ENCODE peak calls at places on chromosomes 12 and 14, in nine cellular contexts. One of them, this sample, is unnamed.

GRCh38 chr14:75070383-75070782 is 942 bp downstream of the ZC2HC1C start:
- DNase-seq in prostate gland: no peak
- DNase-seq in HepG2: no peak
- DNase-seq in transverse colon: peak
- DNase-seq in H1: no peak
- DNase-seq in stomach: no peak
- DNase-seq in HCT116: no peak
- DNase-seq in GM12878: no peak
- DNase-seq in sigmoid colon: peak
- DNase-seq in this sample: no peak

GRCh38 chr14:76763362-76764041 is 2.2 kb downstream of the VASH1 start:
- DNase-seq in prostate gland: peak
- DNase-seq in HepG2: no peak
- DNase-seq in transverse colon: no peak
- DNase-seq in H1: no peak
- DNase-seq in stomach: no peak
- DNase-seq in HCT116: no peak
- DNase-seq in GM12878: no peak
- DNase-seq in sigmoid colon: no peak
- DNase-seq in this sample: no peak

GRCh38 chr12:22083167-22083566 is 37.1 kb downstream of the CMAS start:
- DNase-seq in prostate gland: peak
- DNase-seq in HepG2: peak
- DNase-seq in transverse colon: no peak
- DNase-seq in H1: no peak
- DNase-seq in stomach: no peak
- DNase-seq in HCT116: peak
- DNase-seq in GM12878: no peak
- DNase-seq in sigmoid colon: no peak
- DNase-seq in this sample: no peak

GRCh38 chr12:10722502-10722904 is 620 bp downstream of the YBX3 start:
- DNase-seq in prostate gland: no peak
- DNase-seq in HepG2: peak
- DNase-seq in transverse colon: peak
- DNase-seq in H1: no peak
- DNase-seq in stomach: peak
- DNase-seq in HCT116: no peak
- DNase-seq in GM12878: no peak
- DNase-seq in sigmoid colon: peak
- DNase-seq in this sample: peak

GRCh38 chr14:95418858-95419257 is 97.6 kb downstream of the SYNE3 start:
- DNase-seq in prostate gland: no peak
- DNase-seq in HepG2: no peak
- DNase-seq in transverse colon: no peak
- DNase-seq in H1: no peak
- DNase-seq in stomach: no peak
- DNase-seq in HCT116: no peak
- DNase-seq in GM12878: no peak
- DNase-seq in sigmoid colon: no peak
- DNase-seq in this sample: no peak

GRCh38 chr14:101876539-101876938 is 87.8 kb upstream of the DYNC1H1 start:
- DNase-seq in prostate gland: peak
- DNase-seq in HepG2: no peak
- DNase-seq in transverse colon: peak
- DNase-seq in H1: no peak
- DNase-seq in stomach: peak
- DNase-seq in HCT116: no peak
- DNase-seq in GM12878: peak
- DNase-seq in sigmoid colon: peak
- DNase-seq in this sample: peak

GRCh38 chr12:55658635-55659391 is 22.1 kb downstream of the OR10P1 start:
- DNase-seq in prostate gland: no peak
- DNase-seq in HepG2: no peak
- DNase-seq in transverse colon: no peak
- DNase-seq in H1: no peak
- DNase-seq in stomach: no peak
- DNase-seq in HCT116: no peak
- DNase-seq in GM12878: no peak
- DNase-seq in sigmoid colon: no peak
- DNase-seq in this sample: no peak

GRCh38 chr12:75890141-75890540 is 141.4 kb downstream of the PHLDA1 start:
- DNase-seq in prostate gland: no peak
- DNase-seq in HepG2: no peak
- DNase-seq in transverse colon: no peak
- DNase-seq in H1: no peak
- DNase-seq in stomach: no peak
- DNase-seq in HCT116: no peak
- DNase-seq in GM12878: no peak
- DNase-seq in sigmoid colon: no peak
- DNase-seq in this sample: no peak

GRCh38 chr14:89205137-89205740 is 211.8 kb downstream of the FOXN3 start:
- DNase-seq in prostate gland: no peak
- DNase-seq in HepG2: no peak
- DNase-seq in transverse colon: no peak
- DNase-seq in H1: no peak
- DNase-seq in stomach: no peak
- DNase-seq in HCT116: no peak
- DNase-seq in GM12878: no peak
- DNase-seq in sigmoid colon: no peak
- DNase-seq in this sample: no peak

GRCh38 chr14:64998455-64998931 is 11.8 kb downstream of the FNTB start:
- DNase-seq in prostate gland: no peak
- DNase-seq in HepG2: no peak
- DNase-seq in transverse colon: no peak
- DNase-seq in H1: no peak
- DNase-seq in stomach: no peak
- DNase-seq in HCT116: no peak
- DNase-seq in GM12878: no peak
- DNase-seq in sigmoid colon: no peak
- DNase-seq in this sample: no peak

GRCh38 chr12:20268121-20268732 is 100.1 kb upstream of the PDE3A start:
- DNase-seq in prostate gland: no peak
- DNase-seq in HepG2: no peak
- DNase-seq in transverse colon: no peak
- DNase-seq in H1: no peak
- DNase-seq in stomach: no peak
- DNase-seq in HCT116: no peak
- DNase-seq in GM12878: no peak
- DNase-seq in sigmoid colon: no peak
- DNase-seq in this sample: no peak

GRCh38 chr14:76773956-76774355 is 12.7 kb downstream of the VASH1 start:
- DNase-seq in prostate gland: no peak
- DNase-seq in HepG2: no peak
- DNase-seq in transverse colon: no peak
- DNase-seq in H1: no peak
- DNase-seq in stomach: no peak
- DNase-seq in HCT116: no peak
- DNase-seq in GM12878: no peak
- DNase-seq in sigmoid colon: peak
- DNase-seq in this sample: no peak

GRCh38 chr12:16473610-16474326 is 126.3 kb downstream of the MGST1 start:
- DNase-seq in prostate gland: no peak
- DNase-seq in HepG2: no peak
- DNase-seq in transverse colon: no peak
- DNase-seq in H1: no peak
- DNase-seq in stomach: no peak
- DNase-seq in HCT116: no peak
- DNase-seq in GM12878: no peak
- DNase-seq in sigmoid colon: no peak
- DNase-seq in this sample: no peak

GRCh38 chr12:90060031-90060430 is 351.4 kb upstream of the ATP2B1 start:
- DNase-seq in prostate gland: no peak
- DNase-seq in HepG2: no peak
- DNase-seq in transverse colon: no peak
- DNase-seq in H1: no peak
- DNase-seq in stomach: no peak
- DNase-seq in HCT116: no peak
- DNase-seq in GM12878: no peak
- DNase-seq in sigmoid colon: no peak
- DNase-seq in this sample: no peak

DNA sequence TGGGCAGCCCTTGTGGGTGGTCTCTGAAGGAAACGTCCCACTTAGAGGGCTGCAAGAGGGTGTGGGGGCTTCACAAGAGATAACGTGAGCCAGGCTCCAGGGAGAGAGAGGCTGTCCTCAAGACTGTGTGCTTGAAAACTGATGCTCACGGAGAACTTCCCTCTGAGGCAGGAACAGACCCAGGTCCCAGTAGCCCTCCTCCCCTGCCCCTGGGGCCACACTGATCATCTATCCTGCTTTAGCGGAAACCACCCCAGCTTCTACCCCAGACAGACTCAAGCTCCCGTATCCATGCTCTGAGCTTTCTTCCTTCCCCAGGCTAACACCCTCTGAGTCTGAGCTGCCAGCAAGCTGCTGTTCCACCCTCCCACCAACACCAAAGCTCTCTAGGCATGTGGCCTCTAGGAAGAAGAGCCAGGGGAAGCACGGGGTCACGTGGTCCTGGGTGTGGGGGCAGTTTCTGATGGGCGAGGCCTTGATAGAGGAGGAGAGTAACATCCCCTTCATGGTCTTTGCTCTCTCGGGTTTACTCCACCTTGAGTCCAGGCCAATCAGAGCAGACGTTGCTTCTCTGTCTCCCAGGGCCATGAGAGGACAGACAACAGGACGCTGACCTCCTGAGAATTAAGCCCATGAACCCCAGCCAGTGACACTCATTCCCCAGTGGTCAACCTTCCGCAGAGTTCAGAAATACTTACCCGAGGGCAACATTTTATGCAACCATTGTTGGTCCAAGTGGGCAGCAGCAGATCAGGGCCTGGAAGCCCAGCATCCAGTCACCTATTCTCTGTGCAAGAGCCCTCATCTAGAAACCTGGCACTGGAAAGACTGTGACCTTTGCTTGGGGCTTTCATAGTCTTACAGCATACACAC is 1.3 kb downstream of the PCK2 start:
- DNase-seq in prostate gland: no peak
- DNase-seq in HepG2: peak
- DNase-seq in transverse colon: peak
- DNase-seq in H1: no peak
- DNase-seq in stomach: no peak
- DNase-seq in HCT116: no peak
- DNase-seq in GM12878: peak
- DNase-seq in sigmoid colon: no peak
- DNase-seq in this sample: peak
- TF ChIP-seq POLR2AphosphoS5 in prostate gland: no peak
- TF ChIP-seq POLR2AphosphoS5 in HepG2: peak
- TF ChIP-seq POLR2AphosphoS5 in transverse colon: peak
- TF ChIP-seq POLR2AphosphoS5 in H1: peak
- TF ChIP-seq POLR2AphosphoS5 in stomach: no peak
- TF ChIP-seq POLR2AphosphoS5 in HCT116: peak
- TF ChIP-seq POLR2AphosphoS5 in GM12878: peak
- TF ChIP-seq POLR2AphosphoS5 in sigmoid colon: peak
- TF ChIP-seq POLR2AphosphoS5 in this sample: peak

GRCh38 chr12:3075315-3075714 is 1.9 kb upstream of the TSPAN9 start:
- DNase-seq in prostate gland: no peak
- DNase-seq in HepG2: no peak
- DNase-seq in transverse colon: no peak
- DNase-seq in H1: no peak
- DNase-seq in stomach: no peak
- DNase-seq in HCT116: no peak
- DNase-seq in GM12878: no peak
- DNase-seq in sigmoid colon: no peak
- DNase-seq in this sample: no peak

GRCh38 chr12:3077572-3078081 is 448 bp downstream of the TSPAN9 start:
- DNase-seq in prostate gland: peak
- DNase-seq in HepG2: no peak
- DNase-seq in transverse colon: peak
- DNase-seq in H1: no peak
- DNase-seq in stomach: peak
- DNase-seq in HCT116: no peak
- DNase-seq in GM12878: no peak
- DNase-seq in sigmoid colon: peak
- DNase-seq in this sample: no peak

GRCh38 chr12:3073438-3074255 is 3.5 kb upstream of the TSPAN9 start:
- DNase-seq in prostate gland: peak
- DNase-seq in HepG2: peak
- DNase-seq in transverse colon: peak
- DNase-seq in H1: peak
- DNase-seq in stomach: peak
- DNase-seq in HCT116: peak
- DNase-seq in GM12878: peak
- DNase-seq in sigmoid colon: peak
- DNase-seq in this sample: peak

GRCh38 chr12:3078086-3078820 is 1.1 kb downstream of the TSPAN9 start:
- DNase-seq in prostate gland: no peak
- DNase-seq in HepG2: no peak
- DNase-seq in transverse colon: no peak
- DNase-seq in H1: no peak
- DNase-seq in stomach: no peak
- DNase-seq in HCT116: no peak
- DNase-seq in GM12878: no peak
- DNase-seq in sigmoid colon: no peak
- DNase-seq in this sample: no peak

GRCh38 chr12:3076730-3077571 is at the start of gene TSPAN9:
- DNase-seq in prostate gland: peak
- DNase-seq in HepG2: peak
- DNase-seq in transverse colon: peak
- DNase-seq in H1: no peak
- DNase-seq in stomach: peak
- DNase-seq in HCT116: no peak
- DNase-seq in GM12878: no peak
- DNase-seq in sigmoid colon: peak
- DNase-seq in this sample: peak
- TF ChIP-seq POLR2A in prostate gland: peak
- TF ChIP-seq POLR2A in HepG2: peak
- TF ChIP-seq POLR2A in transverse colon: peak
- TF ChIP-seq POLR2A in H1: no peak
- TF ChIP-seq POLR2A in stomach: no peak
- TF ChIP-seq POLR2A in HCT116: no peak
- TF ChIP-seq POLR2A in GM12878: no peak
- TF ChIP-seq POLR2A in sigmoid colon: no peak
- TF ChIP-seq POLR2A in this sample: no peak

GRCh38 chr12:124679533-124680371 is 112.3 kb upstream of the NCOR2 start:
- DNase-seq in prostate gland: peak
- DNase-seq in HepG2: peak
- DNase-seq in transverse colon: no peak
- DNase-seq in H1: no peak
- DNase-seq in stomach: peak
- DNase-seq in HCT116: no peak
- DNase-seq in GM12878: no peak
- DNase-seq in sigmoid colon: peak
- DNase-seq in this sample: no peak
- TF ChIP-seq POLR2AphosphoS5 in prostate gland: peak
- TF ChIP-seq POLR2AphosphoS5 in HepG2: no peak
- TF ChIP-seq POLR2AphosphoS5 in transverse colon: no peak
- TF ChIP-seq POLR2AphosphoS5 in H1: no peak
- TF ChIP-seq POLR2AphosphoS5 in stomach: peak
- TF ChIP-seq POLR2AphosphoS5 in HCT116: no peak
- TF ChIP-seq POLR2AphosphoS5 in GM12878: no peak
- TF ChIP-seq POLR2AphosphoS5 in sigmoid colon: peak
- TF ChIP-seq POLR2AphosphoS5 in this sample: no peak

DNA sequence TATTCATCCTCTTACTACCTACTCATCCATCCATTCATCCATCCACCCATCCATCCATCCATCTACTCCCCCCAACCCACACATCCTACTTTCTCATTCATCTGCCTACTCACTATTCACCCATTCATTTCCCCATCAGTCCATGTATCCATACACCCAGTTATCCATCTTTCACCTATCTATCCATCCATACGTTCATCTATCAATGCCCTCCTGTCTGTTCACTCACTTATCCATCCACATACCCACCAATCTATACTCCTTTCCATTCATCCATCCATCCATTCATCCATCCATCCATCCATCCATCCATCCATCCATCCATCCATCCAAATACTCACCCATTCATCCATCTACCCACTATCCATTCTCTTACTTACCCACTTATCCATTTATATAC is 117.8 kb upstream of the LHX5 start:
- DNase-seq in prostate gland: no peak
- DNase-seq in HepG2: no peak
- DNase-seq in transverse colon: no peak
- DNase-seq in H1: no peak
- DNase-seq in stomach: no peak
- DNase-seq in HCT116: no peak
- DNase-seq in GM12878: no peak
- DNase-seq in sigmoid colon: no peak
- DNase-seq in this sample: no peak
- TF ChIP-seq POLR2A in prostate gland: no peak
- TF ChIP-seq POLR2A in HepG2: no peak
- TF ChIP-seq POLR2A in transverse colon: no peak
- TF ChIP-seq POLR2A in H1: no peak
- TF ChIP-seq POLR2A in stomach: no peak
- TF ChIP-seq POLR2A in HCT116: no peak
- TF ChIP-seq POLR2A in GM12878: no peak
- TF ChIP-seq POLR2A in sigmoid colon: no peak
- TF ChIP-seq POLR2A in this sample: no peak

This sample was measured in GM12891.